ENCODE peak calls at places on chromosomes 5 and 9, in seven cellular contexts. S, Q, C, J, K, B and W are unnamed samples.

GRCh38 chr9:20989923-20990341 is 41.5 kb downstream of the HACD4 start:
- DNase-seq in B (peak), S (no peak), K (no peak), C (no peak), J (peak), Q (no peak), W (no peak)

GRCh38 chr5:15249152-15249551 is 250.8 kb upstream of the FBXL7 start:
- DNase-seq in Q (no peak), K (peak), B (peak), S (no peak), J (no peak), C (no peak), W (no peak)

GRCh38 chr5:87850843-87851242 is 417.8 kb downstream of the TMEM161B start:
- DNase-seq in J (no peak), B (peak), C (no peak), S (no peak), K (no peak), Q (no peak), W (no peak)

GRCh38 chr5:125848746-125849145 is 574.5 kb upstream of the GRAMD2B start:
- DNase-seq in B (no peak), S (no peak), J (no peak), C (no peak), Q (no peak), K (no peak), W (no peak)

GRCh38 chr9:7578951-7579743 is 220.4 kb downstream of the DMAC1 start:
- DNase-seq in K (no peak), C (no peak), Q (no peak), B (no peak), J (no peak), S (no peak), W (no peak)

GRCh38 chr9:133352635-133353340 is 3.5 kb downstream of the SURF1 start:
- DNase-seq in K (no peak), Q (no peak), B (no peak), S (no peak), J (no peak), C (no peak), W (no peak)

GRCh38 chr9:16653491-16654407 is 216.7 kb downstream of the BNC2 start:
- DNase-seq in C (no peak), Q (peak), B (no peak), J (no peak), S (no peak), K (no peak), W (no peak)

GRCh38 chr5:127564002-127564769 is 46.7 kb downstream of the PRRC1 start:
- DNase-seq in Q (peak), J (no peak), K (peak), B (peak), S (no peak), C (no peak), W (no peak)

GRCh38 chr5:633521-633955 is 21.4 kb downstream of the CEP72 start:
- DNase-seq in K (no peak), J (peak), S (no peak), B (peak), C (no peak), Q (no peak), W (no peak)

GRCh38 chr5:104179057-104179456 is 616.5 kb upstream of the NUDT12 start:
- DNase-seq in K (peak), C (no peak), Q (peak), J (no peak), B (peak), S (no peak), W (peak)

GRCh38 chr9:115086461-115086860 is 31.5 kb downstream of the TNC start:
- DNase-seq in S (no peak), Q (no peak), B (no peak), K (no peak), C (no peak), J (no peak), W (no peak)

GRCh38 chr9:91847576-91847975 is 102.5 kb downstream of the ROR2 start:
- DNase-seq in Q (no peak), K (no peak), J (peak), C (no peak), S (no peak), B (peak), W (no peak)

GRCh38 chr5:169875091-169875727 is 105.1 kb downstream of the INSYN2B start:
- DNase-seq in C (no peak), K (no peak), S (no peak), J (no peak), Q (no peak), B (no peak), W (no peak)

GRCh38 chr5:35198096-35198495 is 32.2 kb downstream of the PRLR start:
- DNase-seq in C (no peak), K (no peak), S (no peak), Q (no peak), B (peak), J (no peak), W (no peak)

GRCh38 chr5:3122985-3123762 is 371.7 kb upstream of the IRX2 start:
- DNase-seq in B (no peak), Q (no peak), J (no peak), K (no peak), S (no peak), C (no peak), W (no peak)